ENCODE peak calls at places on chromosome 9, in four cellular contexts. B, J, S and Z are unnamed samples.

GRCh38 chr9:116144038-116144437 is 9.6 kb upstream of the PAPPA start:
- DNase-seq in J (no peak), S (peak), B (peak), Z (peak)

GRCh38 chr9:113620377-113621161 is 157.0 kb downstream of the RGS3 start:
- DNase-seq in S (peak), B (peak), J (peak), Z (peak)

GRCh38 chr9:37899041-37899440 is 4.9 kb downstream of the SLC25A51 start:
- DNase-seq in B (peak), S (no peak), J (no peak), Z (peak)

GRCh38 chr9:133953621-133953975 is 38.5 kb downstream of the VAV2 start:
- DNase-seq in B (no peak), J (no peak), S (no peak), Z (no peak)

GRCh38 chr9:124355032-124355940 is 60.0 kb downstream of the PSMB7 start:
- DNase-seq in B (no peak), J (no peak), S (no peak), Z (no peak)

GRCh38 chr9:36995927-36996471 is 38.1 kb downstream of the PAX5 start:
- DNase-seq in J (peak), B (peak), S (peak), Z (peak)

GRCh38 chr9:98203153-98203552 is 10.7 kb upstream of the CORO2A start:
- DNase-seq in S (no peak), B (no peak), J (no peak), Z (no peak)

GRCh38 chr9:113155911-113156559 is 5.2 kb downstream of the SLC31A2 start:
- DNase-seq in J (no peak), B (no peak), S (no peak), Z (no peak)

GRCh38 chr9:113648586-113648985 is 185.1 kb downstream of the RGS3 start:
- DNase-seq in S (no peak), J (no peak), B (no peak), Z (no peak)

GRCh38 chr9:111601237-111602018 is 2.0 kb upstream of the PTGR1 start:
- DNase-seq in J (no peak), B (peak), S (no peak), Z (peak)

GRCh38 chr9:111598730-111599091 is 736 bp downstream of the PTGR1 start:
- DNase-seq in S (peak), B (peak), J (no peak), Z (peak)

GRCh38 chr9:111597852-111598729 is 1.4 kb downstream of the PTGR1 start:
- DNase-seq in S (peak), B (peak), J (peak), Z (peak)

GRCh38 chr9:111599948-111600343 is 499 bp upstream of the PTGR1 start:
- DNase-seq in B (no peak), S (no peak), J (no peak), Z (no peak)

DNA sequence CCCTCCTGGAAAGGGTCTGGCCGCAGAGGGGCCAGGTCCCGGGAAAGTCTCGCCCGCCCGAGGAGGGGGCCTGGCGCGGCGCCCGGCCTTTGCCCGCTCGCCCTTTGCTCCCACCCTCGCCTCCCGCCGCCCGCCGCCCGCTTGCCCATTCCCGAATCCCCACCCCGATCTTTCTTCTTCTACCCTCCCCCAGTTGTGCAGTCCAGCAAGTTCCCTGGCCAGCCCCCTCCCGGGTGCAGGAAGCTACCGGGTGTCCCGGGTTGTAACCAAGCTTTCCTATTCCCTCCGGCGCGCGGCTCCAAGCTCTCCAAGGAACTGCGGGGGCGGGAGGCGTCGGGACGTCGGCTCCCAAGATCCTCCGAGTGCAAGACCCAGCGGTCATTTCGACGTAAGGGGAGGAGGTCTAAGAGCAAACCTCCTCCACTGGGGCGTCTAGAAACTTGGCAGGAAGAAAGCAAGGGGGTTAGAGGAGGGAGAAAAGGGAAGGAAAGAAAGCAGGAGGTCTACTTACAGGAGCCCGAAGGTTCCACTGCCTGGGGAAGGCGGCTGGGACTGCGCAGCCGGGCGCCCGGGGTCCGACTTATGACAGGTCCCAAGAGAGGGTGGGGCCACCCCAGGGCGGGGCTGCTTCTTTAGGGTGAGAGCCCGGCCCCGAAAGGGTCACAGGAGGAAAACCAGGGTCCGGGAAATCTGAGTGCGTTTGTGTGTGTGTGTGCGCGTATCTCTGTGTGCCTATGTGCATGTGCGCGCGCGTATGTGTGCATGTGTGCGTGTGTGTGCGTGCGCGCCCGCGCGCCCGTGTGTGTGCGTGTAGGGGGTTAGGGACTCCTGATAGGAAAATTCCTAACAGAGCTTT is at the start of gene PTGR1:
- DNase-seq in J (peak), B (peak), S (peak), Z (peak)
- H3K9ac ChIP-seq in J (peak), B (peak), S (peak), Z (peak)

DNA sequence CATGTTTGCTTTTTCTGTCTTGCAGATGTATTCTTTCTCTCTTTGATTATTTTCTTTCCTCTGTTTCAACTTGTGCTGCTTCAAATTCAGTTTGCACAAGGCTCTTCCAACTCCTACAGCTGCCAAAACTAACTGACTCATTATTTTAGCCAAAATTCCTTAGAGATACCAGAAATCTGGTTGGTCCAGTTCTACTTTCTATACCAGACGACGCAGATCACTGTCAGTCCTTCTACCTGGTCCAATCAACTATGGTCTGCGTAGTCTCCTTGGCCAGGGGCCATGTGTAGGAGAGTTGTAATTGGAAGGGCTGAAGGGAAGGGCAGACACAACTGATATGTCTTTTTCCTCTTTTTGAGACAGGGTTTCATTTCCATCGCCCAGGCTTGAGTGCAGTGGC is 51.9 kb upstream of the JAK2 start:
- DNase-seq in J (no peak), S (peak), B (peak), Z (no peak)
- H3K9ac ChIP-seq in J (no peak), S (no peak), B (no peak), Z (no peak)

GRCh38 chr9:130117816-130118632 is 54.2 kb upstream of the NCS1 start:
- DNase-seq in S (peak), B (peak), J (no peak), Z (peak)
- H3K9ac ChIP-seq in S (no peak), B (no peak), J (no peak), Z (peak)

GRCh38 chr9:694499-695154 is 146.9 kb upstream of the DMRT1 start:
- DNase-seq in J (no peak), S (peak), B (peak), Z (peak)
- H3K9ac ChIP-seq in J (no peak), S (peak), B (no peak), Z (peak)

GRCh38 chr9:1046639-1047604 is 3.2 kb upstream of the DMRT2 start:
- DNase-seq in S (no peak), B (no peak), J (no peak), Z (no peak)

GRCh38 chr9:1050125-1050895 is at the start of gene DMRT2:
- DNase-seq in S (peak), B (peak), J (no peak), Z (peak)

GRCh38 chr9:1049641-1050040 is 516 bp upstream of the DMRT2 start:
- DNase-seq in S (no peak), B (no peak), J (no peak), Z (no peak)

GRCh38 chr9:1048853-1049252 is 1.3 kb upstream of the DMRT2 start:
- DNase-seq in B (no peak), J (no peak), S (no peak), Z (no peak)

DNA sequence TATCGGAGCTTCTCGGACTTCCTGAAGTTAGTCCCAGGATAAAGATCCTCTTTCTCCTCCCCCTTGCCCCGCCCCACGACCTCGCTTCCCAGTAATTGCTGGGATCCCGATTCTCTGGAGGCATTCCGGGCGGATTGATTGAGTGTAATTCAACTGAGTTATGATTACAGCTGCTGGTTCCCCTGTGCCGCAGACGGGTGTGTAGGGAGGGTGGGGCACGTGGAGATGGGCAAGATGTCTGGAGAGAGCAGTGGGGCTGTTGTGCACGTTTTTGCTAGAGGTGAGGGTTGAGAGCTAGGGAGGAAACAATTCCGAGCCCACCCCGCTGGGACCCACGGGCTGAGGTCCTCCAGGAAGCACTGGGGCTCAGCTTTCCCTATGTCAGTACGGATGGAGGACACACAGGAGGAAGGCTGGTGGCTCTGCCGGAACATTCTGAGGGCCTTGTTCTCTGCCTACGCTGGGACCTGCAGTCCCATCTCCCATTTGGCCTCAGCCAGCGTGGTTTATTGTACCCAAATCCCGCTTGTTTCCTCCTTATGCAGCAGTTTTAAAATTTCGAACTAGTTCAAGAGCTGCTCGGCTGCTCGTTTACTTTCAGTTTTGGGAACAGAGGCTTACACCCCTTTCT is 2.4 kb upstream of the DMRT2 start:
- DNase-seq in S (no peak), J (no peak), B (no peak), Z (peak)
- H3K9ac ChIP-seq in S (no peak), J (no peak), B (no peak), Z (peak)

GRCh38 chr9:127626752-127627493 is 14.8 kb downstream of the STXBP1 start:
- DNase-seq in S (no peak), J (no peak), B (no peak), Z (no peak)

GRCh38 chr9:127627494-127627855 is 15.4 kb downstream of the STXBP1 start:
- DNase-seq in B (no peak), S (no peak), J (no peak), Z (no peak)

GRCh38 chr9:127633216-127633615 is 21.1 kb downstream of the STXBP1 start:
- DNase-seq in J (no peak), B (no peak), S (no peak), Z (no peak)

GRCh38 chr9:127629468-127630081 is 17.5 kb downstream of the STXBP1 start:
- DNase-seq in J (no peak), B (peak), S (no peak), Z (no peak)

DNA sequence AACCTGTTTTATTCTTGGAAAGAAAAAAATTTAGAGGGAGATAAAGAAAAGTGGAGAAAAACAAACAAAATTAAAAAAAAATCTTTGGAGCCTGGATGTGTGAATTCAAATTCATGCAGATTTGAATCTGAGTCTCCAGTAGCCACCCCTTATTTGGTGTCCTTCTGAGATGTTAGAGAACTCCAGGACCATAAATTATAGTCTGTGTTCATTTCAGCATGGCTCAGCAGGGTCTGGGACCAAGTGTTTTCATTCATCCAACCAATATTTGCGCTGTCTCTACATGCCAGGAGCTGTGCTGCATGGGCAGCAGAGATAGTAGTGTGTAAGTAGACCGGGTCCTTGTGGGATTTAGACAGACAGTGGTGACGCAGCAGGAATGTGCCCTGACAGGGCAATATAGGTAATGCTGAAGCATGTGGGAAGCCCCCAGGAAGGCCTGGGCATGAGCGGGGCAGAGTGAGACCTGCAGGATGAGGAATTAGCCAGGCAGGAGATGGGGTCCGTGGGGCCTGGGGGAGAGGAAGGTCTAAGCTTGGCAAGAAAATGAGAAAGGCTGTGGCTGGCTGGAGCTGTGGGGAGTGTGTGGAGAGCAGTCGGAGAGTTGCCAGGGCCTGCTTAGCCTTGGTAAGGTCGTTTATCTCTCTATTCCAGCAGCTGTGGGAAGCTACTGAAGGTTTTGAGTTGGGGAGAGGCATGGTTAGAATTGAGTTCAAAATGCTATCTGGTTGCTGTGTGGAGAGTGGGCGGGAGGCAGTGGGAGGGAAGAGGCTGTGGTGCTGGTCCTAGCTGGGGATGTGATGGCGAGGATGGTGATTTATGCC is 16.8 kb downstream of the STXBP1 start:
- DNase-seq in J (no peak), S (peak), B (peak), Z (no peak)
- H3K9ac ChIP-seq in J (no peak), S (peak), B (no peak), Z (no peak)

GRCh38 chr9:111356567-111357244 is 26.7 kb upstream of the OR2K2 start:
- DNase-seq in B (peak), J (peak), S (peak), Z (peak)
- H3K9ac ChIP-seq in B (no peak), J (no peak), S (no peak), Z (peak)

DNA sequence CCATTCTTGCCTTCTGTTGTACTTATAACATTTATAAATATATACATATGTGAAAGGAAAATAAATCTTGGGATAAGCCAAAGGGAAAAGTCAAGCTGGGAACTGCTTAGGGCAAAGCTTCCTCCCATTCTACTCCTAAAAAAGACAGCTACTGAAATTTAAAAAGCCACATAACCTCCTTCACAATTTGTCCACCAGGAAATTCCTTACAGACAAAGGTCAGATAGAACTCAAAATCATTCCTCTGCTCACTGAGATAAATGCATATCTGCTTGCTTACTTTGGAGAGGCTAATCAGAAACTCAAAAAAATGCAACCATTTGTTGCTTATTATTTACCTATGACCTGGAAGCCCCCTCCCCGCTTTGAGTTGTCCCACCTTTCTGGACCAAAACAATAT is 112.5 kb downstream of the CEMIP2 start:
- DNase-seq in S (no peak), B (no peak), J (no peak), Z (no peak)
- H3K9ac ChIP-seq in S (no peak), B (no peak), J (no peak), Z (no peak)